ENCODE peak calls at places on chromosome 4, in four cellular contexts. U is HFF-Myc, D is OCI-LY7, P is epithelial cell of esophagus. E is an unnamed sample.

GRCh38 chr4:118325443-118325842 is 27.4 kb downstream of the PRSS12 start:
- DNase-seq in P (no peak), D (no peak), U (no peak), E (no peak)

GRCh38 chr4:181234951-181235350 is 1008.3 kb upstream of the TENM3 start:
- DNase-seq in D (no peak), P (no peak), U (no peak), E (no peak)

GRCh38 chr4:146333187-146333894 is 119.0 kb downstream of the REELD1 start:
- DNase-seq in D (peak), P (peak), U (peak), E (peak)

GRCh38 chr4:173277340-173277739 is 56.8 kb downstream of the HMGB2 start:
- DNase-seq in U (no peak), P (no peak), D (no peak), E (no peak)

GRCh38 chr4:182770969-182771330 is 146.2 kb downstream of the DCTD start:
- DNase-seq in P (no peak), U (no peak), D (no peak), E (peak)

GRCh38 chr4:158904815-158905214 is 136.0 kb downstream of the FNIP2 start:
- DNase-seq in P (no peak), D (no peak), U (no peak), E (no peak)

GRCh38 chr4:70183940-70184246 is 11.6 kb upstream of the ODAM start:
- DNase-seq in P (no peak), D (no peak), U (no peak), E (no peak)

GRCh38 chr4:6556263-6556662 is 18.7 kb upstream of the MAN2B2 start:
- DNase-seq in D (no peak), U (no peak), P (peak), E (no peak)

GRCh38 chr4:39855909-39856512 is 121.7 kb downstream of the PDS5A start:
- DNase-seq in U (no peak), D (no peak), P (peak), E (no peak)

GRCh38 chr4:119041951-119042560 is 93.6 kb upstream of the MYOZ2 start:
- DNase-seq in P (peak), U (peak), D (peak), E (peak)

GRCh38 chr4:108292229-108292628 is 123.5 kb upstream of the LEF1 start:
- DNase-seq in P (no peak), D (no peak), U (no peak), E (no peak)

GRCh38 chr4:181650033-181650825 is 593.0 kb upstream of the TENM3 start:
- DNase-seq in U (no peak), P (no peak), D (no peak), E (no peak)

GRCh38 chr4:38523524-38524448 is 140.2 kb upstream of the KLF3 start:
- DNase-seq in U (no peak), P (peak), D (no peak), E (no peak)

GRCh38 chr4:54439831-54440243 is 210.7 kb downstream of the PDGFRA start:
- DNase-seq in P (peak), U (peak), D (peak), E (no peak)

GRCh38 chr4:52545099-52546069 is 113.7 kb downstream of the USP46 start:
- DNase-seq in D (peak), P (peak), U (peak), E (peak)

GRCh38 chr4:40924096-40924792 is 174.5 kb downstream of the NSUN7 start:
- DNase-seq in D (peak), P (peak), U (no peak), E (peak)

GRCh38 chr4:55609393-55609821 is 17.4 kb upstream of the PDCL2 start:
- DNase-seq in P (peak), U (no peak), D (no peak), E (no peak)

GRCh38 chr4:7960790-7961655 is 21.4 kb upstream of the AFAP1 start:
- DNase-seq in U (peak), D (no peak), P (peak), E (peak)

GRCh38 chr4:8182858-8183725 is 16.0 kb upstream of the SH3TC1 start:
- DNase-seq in D (no peak), U (no peak), P (peak), E (peak)

GRCh38 chr4:121380448-121381147 is at the start of gene QRFPR:
- DNase-seq in P (peak), D (no peak), U (no peak), E (no peak)

GRCh38 chr4:10781805-10782204 is 97.2 kb upstream of the CLNK start:
- DNase-seq in D (no peak), U (no peak), P (peak), E (no peak)

GRCh38 chr4:129136433-129136832 is 40.5 kb downstream of the C4orf33 start:
- DNase-seq in P (no peak), U (no peak), D (no peak), E (no peak)

GRCh38 chr4:106258145-106259045 is 57.6 kb downstream of the TBCK start:
- DNase-seq in U (no peak), P (no peak), D (no peak), E (no peak)

DNA sequence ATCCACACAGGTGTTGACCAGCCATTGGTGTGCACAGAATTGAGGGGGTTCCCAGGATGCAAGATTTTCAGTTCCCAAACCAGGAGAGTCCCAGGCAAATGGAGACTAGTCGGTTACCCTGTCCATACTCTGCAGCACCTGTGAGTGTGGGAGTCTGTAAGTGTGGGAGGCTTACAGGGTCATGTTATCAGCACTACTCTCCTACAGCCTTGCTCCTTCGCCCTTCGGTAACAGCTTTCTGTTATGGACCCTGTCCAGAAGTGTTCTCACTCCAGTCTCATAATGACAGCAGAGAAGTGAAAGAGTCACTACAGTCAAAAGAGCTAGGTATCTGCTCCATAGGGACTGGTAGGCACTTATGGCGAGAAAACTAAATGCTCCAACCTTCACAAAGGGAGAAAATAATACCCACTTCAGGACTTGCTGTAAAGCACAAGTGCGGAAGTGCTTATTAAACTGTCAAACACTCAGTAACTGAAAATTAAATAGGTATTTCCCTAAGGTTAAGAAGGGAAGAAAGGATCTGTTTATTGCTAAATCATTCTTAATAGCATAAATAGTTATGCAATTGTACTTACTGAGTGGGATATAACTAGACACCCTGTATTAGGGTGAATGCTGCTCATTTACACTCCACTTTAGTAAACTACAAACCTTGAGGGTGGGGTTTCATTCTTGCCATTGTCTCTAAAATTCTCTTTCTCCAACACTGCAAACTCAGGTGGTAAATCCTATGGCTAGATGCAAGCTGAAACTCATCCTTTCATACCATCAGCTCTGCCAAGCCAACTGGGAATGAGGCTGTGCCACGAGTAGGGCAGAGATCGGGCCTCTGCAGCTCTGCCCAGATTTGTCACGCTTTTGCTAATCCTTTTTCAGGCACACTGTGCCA is 2.8 kb upstream of the ADH7 start:
- DNase-seq in D (no peak), P (peak), U (no peak), E (no peak)
- H3K4me3 ChIP-seq in D (no peak), P (peak), U (no peak), E (no peak)

GRCh38 chr4:86657910-86658309 is 63.8 kb downstream of the PTPN13 start:
- DNase-seq in D (no peak), U (no peak), P (no peak), E (no peak)

GRCh38 chr4:86657382-86657781 is 63.3 kb downstream of the PTPN13 start:
- DNase-seq in U (no peak), P (no peak), D (no peak), E (no peak)

GRCh38 chr4:86652332-86652932 is 58.3 kb downstream of the PTPN13 start:
- DNase-seq in D (no peak), U (no peak), P (no peak), E (no peak)

GRCh38 chr4:86653237-86653865 is 59.2 kb downstream of the PTPN13 start:
- DNase-seq in D (peak), P (no peak), U (no peak), E (no peak)
- TF ChIP-seq CTCF in D (peak), P (peak), U (peak), E (no peak)

GRCh38 chr4:785332-786073 is 40.4 kb downstream of the CPLX1 start:
- DNase-seq in D (no peak), P (no peak), U (no peak), E (no peak)
- H3K4me3 ChIP-seq in D (no peak), P (no peak), U (no peak), E (no peak)

GRCh38 chr4:3733195-3733594 is 33.0 kb upstream of the ADRA2C start:
- DNase-seq in D (no peak), P (no peak), U (no peak), E (no peak)
- TF ChIP-seq CTCF in D (no peak), P (no peak), U (no peak), E (no peak)

E was measured in astrocyte of the cerebellum.